ENCODE peak calls at places on chromosome 21, in ten cellular contexts. G is DMS153; I is HTR-8/SVneo; K is H9; Q is nephron progenitor cell; P is CD8-positive, alpha-beta T cell; L is T47D; X is stimulated activated CD4-positive, alpha-beta T cell treated with anti-CD3 and anti-CD28 coated beads, Interleukin-4, amount 100 ng/mL, for 24 hours; B is activated T-helper 1 cell treated with anti-CD3 and anti-CD28 coated beads, Interleukin-12 subunit alpha, Interleukin-12 subunit beta, Interleukin-2, Interleukin-4 antibody, amounts not matched to agents 30 ng/mL and 10 ng/mL and 1 ng/mL, durations not matched to agents 14 hours and 24 hours and 36 hours; O is HFF-Myc. T is an unnamed sample.

GRCh38 chr21:36471254-36471723 is 8.6 kb downstream of the CLDN14 start:
- DNase-seq in O (no peak), K (no peak), B (no peak), I (no peak), Q (no peak), G (no peak), L (no peak), P (no peak), X (no peak), T (no peak)

GRCh38 chr21:46325073-46325912 is 1.3 kb downstream of the PCNT start:
- DNase-seq in Q (peak), K (peak), O (no peak), X (peak), I (peak), G (peak), P (peak), B (peak), L (peak), T (peak)

GRCh38 chr21:25857308-25858099 is 122.7 kb downstream of the GABPA start:
- DNase-seq in B (no peak), G (no peak), O (no peak), I (no peak), P (no peak), K (no peak), X (no peak), Q (no peak), L (no peak), T (no peak)

GRCh38 chr21:35097525-35097924 is 48.4 kb upstream of the RUNX1 start:
- DNase-seq in K (no peak), O (no peak), X (no peak), Q (no peak), B (no peak), L (no peak), G (no peak), I (no peak), P (no peak), T (no peak)

GRCh38 chr21:44789880-44790279 is 11.7 kb downstream of the UBE2G2 start:
- DNase-seq in X (no peak), P (no peak), I (no peak), L (no peak), Q (no peak), K (no peak), B (no peak), G (no peak), O (no peak), T (no peak)

GRCh38 chr21:28975401-28975800 is 17.3 kb downstream of the LTN1 start:
- DNase-seq in P (no peak), L (no peak), G (no peak), I (no peak), K (no peak), X (no peak), O (peak), B (no peak), Q (no peak), T (no peak)

GRCh38 chr21:32613436-32614043 is 1.4 kb upstream of the CFAP298 start:
- DNase-seq in Q (no peak), I (no peak), X (no peak), P (no peak), L (no peak), O (no peak), B (no peak), K (no peak), G (no peak), T (no peak)

GRCh38 chr21:39556176-39556575 is 56.6 kb upstream of the B3GALT5 start:
- DNase-seq in P (no peak), X (no peak), I (no peak), Q (peak), B (no peak), G (peak), L (no peak), K (peak), O (no peak), T (no peak)

GRCh38 chr21:42974832-42975820 is 764 bp downstream of the PKNOX1 start:
- DNase-seq in B (peak), X (peak), Q (no peak), I (peak), O (no peak), P (peak), L (peak), K (peak), G (peak), T (peak)

GRCh38 chr21:42559326-42559725 is 45.7 kb downstream of the SLC37A1 start:
- DNase-seq in X (no peak), K (no peak), Q (no peak), O (no peak), B (no peak), I (no peak), P (no peak), G (no peak), L (no peak), T (peak)

GRCh38 chr21:35925497-35925896 is 134.8 kb downstream of the SETD4 start:
- DNase-seq in Q (peak), X (no peak), K (no peak), L (no peak), O (no peak), B (no peak), I (peak), P (no peak), G (no peak), T (no peak)

GRCh38 chr21:46226146-46226545 is 2.4 kb downstream of the LSS start:
- DNase-seq in Q (no peak), L (peak), K (no peak), X (no peak), G (no peak), P (no peak), B (no peak), I (no peak), O (no peak), T (peak)

GRCh38 chr21:45080639-45081414 is 6.4 kb downstream of the ADARB1 start:
- DNase-seq in X (peak), G (no peak), Q (no peak), O (no peak), B (peak), L (no peak), P (peak), I (no peak), K (no peak), T (no peak)

GRCh38 chr21:44583800-44584147 is 3.4 kb upstream of the KRTAP10-5 start:
- DNase-seq in X (peak), P (no peak), L (no peak), K (no peak), G (no peak), B (peak), Q (no peak), I (no peak), O (no peak), T (no peak)

GRCh38 chr21:42001781-42002180 is 8.4 kb downstream of the ZBTB21 start:
- DNase-seq in X (no peak), P (no peak), L (no peak), K (no peak), I (no peak), B (no peak), G (no peak), Q (no peak), O (no peak), T (no peak)

T was measured in tibial artery.